ENCODE peak calls at places on chromosome 9, in seven cellular contexts. N is erythroblast; Y is cerebellum; Q is GM23248; A is activated CD4-positive, alpha-beta T cell treated with anti-CD3 and anti-CD28 coated beads, Interleukin-2, amount 50 U/mL, for 4 hours; K is MCF 10A; O is HCT116. R is an unnamed sample.

GRCh38 chr9:15370496-15371464 is 51.9 kb upstream of the SNAPC3 start:
- DNase-seq in A (no peak), O (no peak), K (no peak), Q (peak; percentile 14), N (no peak), Y (peak; percentile 94), R (no peak)

GRCh38 chr9:86637515-86637914 is 283.3 kb upstream of the TUT7 start:
- DNase-seq in N (peak; percentile 16), Y (no peak), O (no peak), Q (peak; percentile 43), A (no peak), K (peak; percentile 26), R (no peak)

GRCh38 chr9:116209406-116210116 is 56.0 kb downstream of the PAPPA start:
- DNase-seq in Q (no peak), K (peak; percentile 21), N (no peak), Y (no peak), A (no peak), O (no peak), R (no peak)

GRCh38 chr9:73143606-73144328 is 7.9 kb upstream of the ANXA1 start:
- DNase-seq in A (no peak), K (peak; percentile 93), O (peak; percentile 68), N (peak; percentile 3), Y (no peak), Q (peak; percentile 83), R (no peak)

GRCh38 chr9:1008256-1008655 is 31.8 kb downstream of the DMRT3 start:
- DNase-seq in N (no peak), A (no peak), Q (peak; percentile 55), K (peak; percentile 53), O (no peak), Y (no peak), R (no peak)

GRCh38 chr9:98404157-98404695 is 148.8 kb upstream of the TBC1D2 start:
- DNase-seq in K (no peak), A (no peak), O (no peak), Q (no peak), N (no peak), Y (no peak), R (no peak)

GRCh38 chr9:126638571-126639132 is 24.9 kb downstream of the LMX1B start:
- DNase-seq in Y (no peak), N (no peak), Q (peak; percentile 9), K (no peak), A (no peak), O (no peak), R (no peak)

GRCh38 chr9:133708123-133708769 is 29.9 kb downstream of the SARDH start:
- DNase-seq in Q (no peak), K (no peak), O (no peak), N (no peak), Y (no peak), A (no peak), R (no peak)

GRCh38 chr9:18665947-18666346 is 192.0 kb downstream of the ADAMTSL1 start:
- DNase-seq in N (no peak), Q (peak; percentile 25), Y (no peak), K (no peak), O (no peak), A (no peak), R (no peak)

GRCh38 chr9:98144076-98144475 is 25.1 kb upstream of the TRIM14 start:
- DNase-seq in Y (no peak), Q (no peak), N (no peak), O (no peak), K (peak; percentile 54), A (no peak), R (no peak)

GRCh38 chr9:112945620-112946208 is 55.0 kb upstream of the SLC46A2 start:
- DNase-seq in Y (no peak), A (no peak), K (no peak), Q (no peak), N (no peak), O (no peak), R (no peak)

GRCh38 chr9:115595951-115596742 is 478.2 kb upstream of the TNC start:
- DNase-seq in Y (no peak), N (no peak), K (no peak), Q (peak; percentile 90), O (no peak), A (no peak), R (no peak)

GRCh38 chr9:17578911-17579793 is at the start of gene SH3GL2:
- DNase-seq in A (no peak), K (peak; percentile 13), Y (peak; percentile 91), Q (peak; percentile 39), N (peak; percentile 27), O (no peak), R (no peak)

GRCh38 chr9:7324031-7324654 is 475.4 kb downstream of the DMAC1 start:
- DNase-seq in Y (no peak), A (no peak), K (no peak), O (no peak), N (no peak), Q (peak; percentile 51), R (no peak)

GRCh38 chr9:101307524-101308213 is 77.1 kb downstream of the BAAT start:
- DNase-seq in A (no peak), K (peak; percentile 48), O (no peak), Y (no peak), Q (no peak), N (no peak), R (no peak)

GRCh38 chr9:136204838-136205706 is at the start of gene LHX3:
- DNase-seq in A (no peak), Q (peak; percentile 57), O (no peak), Y (no peak), K (no peak), N (peak; percentile 53), R (no peak)

GRCh38 chr9:12719431-12719830 is 26.2 kb downstream of the TYRP1 start:
- DNase-seq in A (no peak), N (no peak), Q (peak; percentile 68), Y (peak; percentile 27), K (peak; percentile 35), O (peak; percentile 24), R (no peak)

GRCh38 chr9:124309665-124310064 is 51.9 kb downstream of the NEK6 start:
- DNase-seq in N (no peak), Q (peak; percentile 98), Y (no peak), A (no peak), K (peak; percentile 91), O (peak; percentile 92), R (peak; percentile 96)

GRCh38 chr9:128422783-128423150 is 2.1 kb downstream of the CERCAM start:
- DNase-seq in N (no peak), Y (no peak), O (no peak), Q (no peak), A (no peak), K (no peak), R (no peak)

GRCh38 chr9:29039258-29039657 is 1466.0 kb upstream of the C9orf72 start:
- DNase-seq in Y (no peak), A (no peak), Q (no peak), K (peak; percentile 42), O (no peak), N (no peak), R (no peak)

GRCh38 chr9:91948061-91948422 is 2.0 kb downstream of the ROR2 start:
- DNase-seq in A (no peak), Q (peak; percentile 61), K (no peak), O (no peak), N (peak; percentile 18), Y (no peak), R (no peak)

GRCh38 chr9:71928806-71929205 is 17.4 kb downstream of the C9orf85 start:
- DNase-seq in K (no peak), Q (peak; percentile 64), A (no peak), N (no peak), O (no peak), Y (no peak), R (no peak)

GRCh38 chr9:115018547-115019435 is 88.4 kb upstream of the TNFSF8 start:
- DNase-seq in Q (peak; percentile 85), A (no peak), N (no peak), O (no peak), K (no peak), Y (no peak), R (no peak)

GRCh38 chr9:93110400-93110855 is 14.4 kb downstream of the CARD19 start:
- DNase-seq in N (no peak), Q (no peak), O (no peak), K (no peak), A (no peak), Y (no peak), R (no peak)

GRCh38 chr9:98654247-98654646 is 54.5 kb downstream of the GABBR2 start:
- DNase-seq in Y (peak; percentile 34), N (no peak), K (no peak), Q (peak; percentile 98), O (no peak), A (no peak), R (no peak)

GRCh38 chr9:93427655-93428379 is 23.7 kb upstream of the FAM120A start:
- DNase-seq in O (no peak), Y (no peak), K (peak; percentile 5), N (no peak), Q (no peak), A (no peak), R (no peak)

GRCh38 chr9:119088002-119088401 is 281.2 kb downstream of the BRINP1 start:
- DNase-seq in K (no peak), N (no peak), O (no peak), Q (no peak), A (no peak), Y (no peak), R (no peak)

GRCh38 chr9:132144708-132145365 is 17.0 kb upstream of the NTNG2 start:
- DNase-seq in O (no peak), A (no peak), Q (peak; percentile 64), K (peak; percentile 47), Y (no peak), N (no peak), R (no peak)

GRCh38 chr9:1049641-1050040 is 516 bp upstream of the DMRT2 start:
- DNase-seq in Q (no peak), Y (no peak), O (no peak), N (no peak), K (no peak), A (no peak), R (no peak)

R was measured in Panc1.